ENCODE peak calls at places on chromosome 2, in five cellular contexts. J, A, X, R and G are unnamed samples.

GRCh38 chr2:84373866-84374265 is 85.2 kb downstream of the SUCLG1 start:
- DNase-seq in J (no peak), A (no peak), X (no peak), R (no peak), G (no peak)

GRCh38 chr2:144501118-144501517 is 18.8 kb downstream of the ZEB2 start:
- DNase-seq in J (peak; percentile 79), X (no peak), R (no peak), A (no peak), G (no peak)

GRCh38 chr2:85733121-85733960 is 20.4 kb upstream of the ATOH8 start:
- DNase-seq in X (no peak), J (no peak), A (no peak), R (no peak), G (no peak)

GRCh38 chr2:216717907-216718615 is 22.7 kb upstream of the IGFBP5 start:
- DNase-seq in J (no peak), X (no peak), R (no peak), A (no peak), G (no peak)

GRCh38 chr2:144430722-144431163 is 89.2 kb downstream of the ZEB2 start:
- DNase-seq in A (no peak), J (no peak), X (no peak), R (no peak), G (no peak)

GRCh38 chr2:234963785-234964615 is 12.2 kb downstream of the SH3BP4 start:
- DNase-seq in J (no peak), R (no peak), X (no peak), A (peak; percentile 22), G (no peak)

GRCh38 chr2:231988179-231988866 is 26.8 kb downstream of the DIS3L2 start:
- DNase-seq in R (no peak), A (no peak), J (no peak), X (no peak), G (no peak)

GRCh38 chr2:29920130-29920577 is 1.2 kb downstream of the ALK start:
- DNase-seq in R (no peak), X (peak; percentile 73), J (peak; percentile 58), A (no peak), G (peak; percentile 27)

GRCh38 chr2:134452042-134452733 is 198.3 kb downstream of the MGAT5 start:
- DNase-seq in J (no peak), X (no peak), A (no peak), R (no peak), G (no peak)

GRCh38 chr2:20433249-20433648 is 13.6 kb upstream of the RHOB start:
- DNase-seq in X (no peak), A (no peak), R (no peak), J (no peak), G (no peak)

GRCh38 chr2:176079851-176080539 is 3.8 kb downstream of the EVX2 start:
- DNase-seq in J (peak; percentile 59), R (no peak), A (no peak), X (no peak), G (no peak)

GRCh38 chr2:226607379-226607778 is 192.2 kb downstream of the IRS1 start:
- DNase-seq in J (no peak), R (no peak), X (no peak), A (no peak), G (no peak)

GRCh38 chr2:230589497-230590015 is 123.1 kb upstream of the CAB39 start:
- DNase-seq in X (peak; percentile 37), R (no peak), A (no peak), J (no peak), G (peak; percentile 55)

GRCh38 chr2:30666307-30666874 is 140.9 kb downstream of the CAPN13 start:
- DNase-seq in J (peak; percentile 58), R (no peak), A (no peak), X (no peak), G (no peak)

GRCh38 chr2:28610583-28611201 is 114.8 kb downstream of the PLB1 start:
- DNase-seq in A (no peak), X (no peak), R (no peak), J (peak; percentile 99), G (no peak)

GRCh38 chr2:208266641-208267335 is 733 bp downstream of the PIKFYVE start:
- DNase-seq in X (no peak), A (no peak), J (no peak), R (no peak), G (no peak)

GRCh38 chr2:107325983-107326786 is 440.2 kb upstream of the ST6GAL2 start:
- DNase-seq in A (no peak), R (no peak), J (no peak), X (no peak), G (no peak)

GRCh38 chr2:55843096-55843991 is 80.2 kb downstream of the EFEMP1 start:
- DNase-seq in A (no peak), X (no peak), J (no peak), R (no peak), G (no peak)

GRCh38 chr2:237955640-237956401 is 11.0 kb upstream of the UBE2F start:
- DNase-seq in A (no peak), J (no peak), X (peak; percentile 32), R (no peak), G (no peak)

GRCh38 chr2:9629222-9630000 is 1.4 kb downstream of the YWHAQ start:
- DNase-seq in A (no peak), X (no peak), R (no peak), J (peak; percentile 45), G (no peak)

GRCh38 chr2:73759287-73759764 is 20.6 kb downstream of the DUSP11 start:
- DNase-seq in X (no peak), J (no peak), R (no peak), A (no peak), G (no peak)

GRCh38 chr2:160406591-160407392 is 86.8 kb downstream of the RBMS1 start:
- DNase-seq in A (no peak), X (peak; percentile 78), R (peak; percentile 45), J (peak; percentile 73), G (peak; percentile 71)

GRCh38 chr2:239930871-239931771 is 94.0 kb downstream of the NDUFA10 start:
- DNase-seq in X (no peak), A (no peak), R (no peak), J (no peak), G (peak; percentile 7)

GRCh38 chr2:17166506-17166905 is 351.7 kb downstream of the RAD51AP2 start:
- DNase-seq in J (no peak), X (no peak), R (no peak), A (no peak), G (no peak)

GRCh38 chr2:67489396-67489795 is 92.3 kb downstream of the ETAA1 start:
- DNase-seq in A (no peak), J (no peak), X (no peak), R (no peak), G (no peak)

GRCh38 chr2:185610301-185610700 is 128.3 kb upstream of the FSIP2 start:
- DNase-seq in J (no peak), A (no peak), X (no peak), R (no peak), G (no peak)

GRCh38 chr2:11155326-11156059 is at the start of gene SLC66A3:
- DNase-seq in X (peak; percentile 87), A (peak; percentile 43), R (no peak), J (peak; percentile 91), G (no peak)

GRCh38 chr2:106561356-106561755 is 74.2 kb downstream of the CD8B2 start:
- DNase-seq in X (no peak), J (no peak), R (no peak), A (no peak), G (no peak)

GRCh38 chr2:236607471-236608307 is 38.1 kb downstream of the ACKR3 start:
- DNase-seq in A (no peak), R (no peak), X (no peak), J (no peak), G (no peak)

GRCh38 chr2:106956879-106957278 is 70.9 kb upstream of the ST6GAL2 start:
- DNase-seq in X (no peak), A (no peak), R (no peak), J (no peak), G (no peak)

GRCh38 chr2:178846458-178846802 is 39.2 kb upstream of the TTN start:
- DNase-seq in X (no peak), R (no peak), J (no peak), A (no peak), G (no peak)

GRCh38 chr2:160372585-160372984 is 121.0 kb downstream of the RBMS1 start:
- DNase-seq in A (no peak), X (no peak), R (no peak), J (no peak), G (no peak)

GRCh38 chr2:9519250-9519649 is 36.4 kb downstream of the ADAM17 start:
- DNase-seq in X (no peak), A (no peak), J (no peak), R (no peak), G (no peak)

GRCh38 chr2:175605989-175606841 is 395.9 kb downstream of the LNPK start:
- DNase-seq in R (no peak), J (no peak), A (no peak), X (no peak), G (no peak)

GRCh38 chr2:22143840-22144239 is 1020.1 kb downstream of the TDRD15 start:
- DNase-seq in J (no peak), X (no peak), A (no peak), R (no peak), G (no peak)

GRCh38 chr2:207239754-207240494 is 74.2 kb upstream of the KLF7 start:
- DNase-seq in A (no peak), R (no peak), X (no peak), J (no peak), G (no peak)

GRCh38 chr2:44802409-44803099 is 138.9 kb upstream of the SIX3 start:
- DNase-seq in A (no peak), X (no peak), J (no peak), R (no peak), G (no peak)